ENCODE peak calls at places on chromosomes 1 and 21, in ten cellular contexts. One of them, this sample, is unnamed.

GRCh38 chr21:15894596-15894995 is 164.8 kb downstream of the USP25 start:
- DNase-seq in astrocyte of the spinal cord: peak; percentile 62
- DNase-seq in lung: no peak
- DNase-seq in posterior vena cava: no peak
- DNase-seq in activated CD4-positive, alpha-beta T cell treated with anti-CD3 and anti-CD28 coated beads for 48 hours: no peak
- DNase-seq in Daoy: no peak
- DNase-seq in HTR-8/SVneo: no peak
- DNase-seq in GM20000: no peak
- DNase-seq in kidney tubule cell: peak; percentile 38
- DNase-seq in pulmonary artery endothelial cell: no peak
- DNase-seq in this sample: no peak

GRCh38 chr1:229596961-229597699 is 28.8 kb downstream of the TAF5L start:
- DNase-seq in lung: no peak
- DNase-seq in kidney tubule cell: no peak
- DNase-seq in posterior vena cava: peak; percentile 88
- DNase-seq in HTR-8/SVneo: no peak
- DNase-seq in pulmonary artery endothelial cell: no peak
- DNase-seq in Daoy: no peak
- DNase-seq in activated CD4-positive, alpha-beta T cell treated with anti-CD3 and anti-CD28 coated beads for 48 hours: no peak
- DNase-seq in GM20000: no peak
- DNase-seq in astrocyte of the spinal cord: peak; percentile 75
- DNase-seq in this sample: no peak

GRCh38 chr1:2229921-2230700 is 2.0 kb downstream of the SKI start:
- DNase-seq in posterior vena cava: no peak
- DNase-seq in GM20000: no peak
- DNase-seq in astrocyte of the spinal cord: no peak
- DNase-seq in pulmonary artery endothelial cell: no peak
- DNase-seq in HTR-8/SVneo: no peak
- DNase-seq in activated CD4-positive, alpha-beta T cell treated with anti-CD3 and anti-CD28 coated beads for 48 hours: peak; percentile 40
- DNase-seq in Daoy: peak; percentile 61
- DNase-seq in kidney tubule cell: peak; percentile 49
- DNase-seq in lung: no peak
- DNase-seq in this sample: no peak

GRCh38 chr1:81703352-81703735 is 97.4 kb upstream of the ADGRL2 start:
- DNase-seq in Daoy: peak; percentile 76
- DNase-seq in GM20000: no peak
- DNase-seq in activated CD4-positive, alpha-beta T cell treated with anti-CD3 and anti-CD28 coated beads for 48 hours: no peak
- DNase-seq in posterior vena cava: no peak
- DNase-seq in pulmonary artery endothelial cell: peak; percentile 68
- DNase-seq in kidney tubule cell: peak; percentile 49
- DNase-seq in lung: no peak
- DNase-seq in astrocyte of the spinal cord: peak; percentile 73
- DNase-seq in HTR-8/SVneo: no peak
- DNase-seq in this sample: no peak

GRCh38 chr1:89429062-89429461 is 65.2 kb downstream of the GBP6 start:
- DNase-seq in pulmonary artery endothelial cell: no peak
- DNase-seq in astrocyte of the spinal cord: no peak
- DNase-seq in lung: no peak
- DNase-seq in kidney tubule cell: no peak
- DNase-seq in HTR-8/SVneo: no peak
- DNase-seq in Daoy: no peak
- DNase-seq in GM20000: no peak
- DNase-seq in activated CD4-positive, alpha-beta T cell treated with anti-CD3 and anti-CD28 coated beads for 48 hours: no peak
- DNase-seq in posterior vena cava: no peak
- DNase-seq in this sample: no peak

GRCh38 chr1:111990878-111991760 is 1.7 kb upstream of the KCND3 start:
- DNase-seq in kidney tubule cell: peak; percentile 62
- DNase-seq in HTR-8/SVneo: peak; percentile 40
- DNase-seq in pulmonary artery endothelial cell: no peak
- DNase-seq in lung: peak; percentile 85
- DNase-seq in Daoy: peak; percentile 83
- DNase-seq in activated CD4-positive, alpha-beta T cell treated with anti-CD3 and anti-CD28 coated beads for 48 hours: peak; percentile 11
- DNase-seq in posterior vena cava: peak; percentile 91
- DNase-seq in GM20000: no peak
- DNase-seq in astrocyte of the spinal cord: no peak
- DNase-seq in this sample: peak; percentile 75

GRCh38 chr21:27561116-27561515 is 594.2 kb upstream of the ADAMTS5 start:
- DNase-seq in activated CD4-positive, alpha-beta T cell treated with anti-CD3 and anti-CD28 coated beads for 48 hours: no peak
- DNase-seq in kidney tubule cell: no peak
- DNase-seq in GM20000: no peak
- DNase-seq in astrocyte of the spinal cord: no peak
- DNase-seq in pulmonary artery endothelial cell: no peak
- DNase-seq in Daoy: no peak
- DNase-seq in lung: peak; percentile 41
- DNase-seq in posterior vena cava: peak; percentile 68
- DNase-seq in HTR-8/SVneo: no peak
- DNase-seq in this sample: no peak

GRCh38 chr21:34736116-34736870 is 67.5 kb downstream of the CLIC6 start:
- DNase-seq in pulmonary artery endothelial cell: no peak
- DNase-seq in lung: no peak
- DNase-seq in HTR-8/SVneo: peak; percentile 27
- DNase-seq in astrocyte of the spinal cord: no peak
- DNase-seq in Daoy: no peak
- DNase-seq in kidney tubule cell: no peak
- DNase-seq in activated CD4-positive, alpha-beta T cell treated with anti-CD3 and anti-CD28 coated beads for 48 hours: no peak
- DNase-seq in posterior vena cava: no peak
- DNase-seq in GM20000: no peak
- DNase-seq in this sample: no peak

GRCh38 chr1:58628987-58629598 is 52.0 kb upstream of the TACSTD2 start:
- DNase-seq in HTR-8/SVneo: peak; percentile 12
- DNase-seq in astrocyte of the spinal cord: peak; percentile 19
- DNase-seq in posterior vena cava: no peak
- DNase-seq in Daoy: peak; percentile 22
- DNase-seq in pulmonary artery endothelial cell: no peak
- DNase-seq in lung: no peak
- DNase-seq in kidney tubule cell: peak; percentile 67
- DNase-seq in GM20000: no peak
- DNase-seq in activated CD4-positive, alpha-beta T cell treated with anti-CD3 and anti-CD28 coated beads for 48 hours: no peak
- DNase-seq in this sample: no peak

GRCh38 chr1:59985901-59986735 is 59.5 kb upstream of the CYP2J2 start:
- DNase-seq in HTR-8/SVneo: no peak
- DNase-seq in Daoy: peak; percentile 33
- DNase-seq in activated CD4-positive, alpha-beta T cell treated with anti-CD3 and anti-CD28 coated beads for 48 hours: no peak
- DNase-seq in GM20000: no peak
- DNase-seq in astrocyte of the spinal cord: peak; percentile 61
- DNase-seq in lung: no peak
- DNase-seq in pulmonary artery endothelial cell: no peak
- DNase-seq in posterior vena cava: no peak
- DNase-seq in kidney tubule cell: no peak
- DNase-seq in this sample: no peak

GRCh38 chr1:162943627-162944026 is 82.7 kb upstream of the CCDC190 start:
- DNase-seq in HTR-8/SVneo: no peak
- DNase-seq in posterior vena cava: no peak
- DNase-seq in kidney tubule cell: no peak
- DNase-seq in astrocyte of the spinal cord: peak; percentile 83
- DNase-seq in activated CD4-positive, alpha-beta T cell treated with anti-CD3 and anti-CD28 coated beads for 48 hours: no peak
- DNase-seq in pulmonary artery endothelial cell: no peak
- DNase-seq in Daoy: peak; percentile 7
- DNase-seq in lung: no peak
- DNase-seq in GM20000: no peak
- DNase-seq in this sample: no peak

GRCh38 chr1:154155282-154155681 is 409 bp upstream of the NUP210L start:
- DNase-seq in posterior vena cava: no peak
- DNase-seq in astrocyte of the spinal cord: peak; percentile 34
- DNase-seq in activated CD4-positive, alpha-beta T cell treated with anti-CD3 and anti-CD28 coated beads for 48 hours: no peak
- DNase-seq in lung: peak; percentile 51
- DNase-seq in pulmonary artery endothelial cell: peak; percentile 80
- DNase-seq in kidney tubule cell: no peak
- DNase-seq in Daoy: peak; percentile 6
- DNase-seq in GM20000: no peak
- DNase-seq in HTR-8/SVneo: no peak
- DNase-seq in this sample: no peak

GRCh38 chr1:9892563-9893528 is 17.2 kb downstream of the CTNNBIP1 start:
- DNase-seq in GM20000: no peak
- DNase-seq in Daoy: peak; percentile 90
- DNase-seq in kidney tubule cell: peak; percentile 91
- DNase-seq in HTR-8/SVneo: peak; percentile 23
- DNase-seq in lung: peak; percentile 39
- DNase-seq in activated CD4-positive, alpha-beta T cell treated with anti-CD3 and anti-CD28 coated beads for 48 hours: no peak
- DNase-seq in posterior vena cava: peak; percentile 32
- DNase-seq in pulmonary artery endothelial cell: no peak
- DNase-seq in astrocyte of the spinal cord: peak; percentile 84
- DNase-seq in this sample: no peak

GRCh38 chr1:95375201-95375600 is 141.2 kb downstream of the RWDD3 start:
- DNase-seq in Daoy: no peak
- DNase-seq in GM20000: no peak
- DNase-seq in posterior vena cava: no peak
- DNase-seq in HTR-8/SVneo: no peak
- DNase-seq in kidney tubule cell: no peak
- DNase-seq in lung: no peak
- DNase-seq in astrocyte of the spinal cord: no peak
- DNase-seq in pulmonary artery endothelial cell: no peak
- DNase-seq in activated CD4-positive, alpha-beta T cell treated with anti-CD3 and anti-CD28 coated beads for 48 hours: no peak
- DNase-seq in this sample: no peak

GRCh38 chr1:9100471-9101043 is 28.3 kb downstream of the GPR157 start:
- DNase-seq in GM20000: no peak
- DNase-seq in HTR-8/SVneo: no peak
- DNase-seq in lung: no peak
- DNase-seq in activated CD4-positive, alpha-beta T cell treated with anti-CD3 and anti-CD28 coated beads for 48 hours: no peak
- DNase-seq in Daoy: peak; percentile 33
- DNase-seq in kidney tubule cell: peak; percentile 57
- DNase-seq in posterior vena cava: no peak
- DNase-seq in pulmonary artery endothelial cell: no peak
- DNase-seq in astrocyte of the spinal cord: peak; percentile 50
- DNase-seq in this sample: no peak

GRCh38 chr1:157390646-157391045 is 161.7 kb downstream of the FCRL5 start:
- DNase-seq in pulmonary artery endothelial cell: peak; percentile 83
- DNase-seq in lung: no peak
- DNase-seq in kidney tubule cell: peak; percentile 88
- DNase-seq in HTR-8/SVneo: peak; percentile 62
- DNase-seq in activated CD4-positive, alpha-beta T cell treated with anti-CD3 and anti-CD28 coated beads for 48 hours: no peak
- DNase-seq in posterior vena cava: no peak
- DNase-seq in GM20000: no peak
- DNase-seq in astrocyte of the spinal cord: peak; percentile 61
- DNase-seq in Daoy: peak; percentile 81
- DNase-seq in this sample: no peak

GRCh38 chr1:32925360-32926142 is 24.4 kb upstream of the TMEM54 start:
- DNase-seq in activated CD4-positive, alpha-beta T cell treated with anti-CD3 and anti-CD28 coated beads for 48 hours: peak; percentile 34
- DNase-seq in kidney tubule cell: peak; percentile 50
- DNase-seq in astrocyte of the spinal cord: peak; percentile 22
- DNase-seq in lung: peak; percentile 40
- DNase-seq in GM20000: no peak
- DNase-seq in posterior vena cava: no peak
- DNase-seq in pulmonary artery endothelial cell: no peak
- DNase-seq in HTR-8/SVneo: no peak
- DNase-seq in Daoy: no peak
- DNase-seq in this sample: peak; percentile 53

GRCh38 chr1:163730366-163730765 is 408.6 kb downstream of the NUF2 start:
- DNase-seq in lung: no peak
- DNase-seq in posterior vena cava: no peak
- DNase-seq in kidney tubule cell: no peak
- DNase-seq in pulmonary artery endothelial cell: no peak
- DNase-seq in Daoy: no peak
- DNase-seq in GM20000: no peak
- DNase-seq in astrocyte of the spinal cord: peak; percentile 22
- DNase-seq in HTR-8/SVneo: no peak
- DNase-seq in activated CD4-positive, alpha-beta T cell treated with anti-CD3 and anti-CD28 coated beads for 48 hours: no peak
- DNase-seq in this sample: no peak

GRCh38 chr1:174990382-174990999 is 9.3 kb upstream of the CACYBP start:
- DNase-seq in Daoy: peak; percentile 79
- DNase-seq in posterior vena cava: no peak
- DNase-seq in lung: no peak
- DNase-seq in kidney tubule cell: peak; percentile 55
- DNase-seq in pulmonary artery endothelial cell: no peak
- DNase-seq in astrocyte of the spinal cord: peak; percentile 33
- DNase-seq in GM20000: no peak
- DNase-seq in HTR-8/SVneo: no peak
- DNase-seq in activated CD4-positive, alpha-beta T cell treated with anti-CD3 and anti-CD28 coated beads for 48 hours: no peak
- DNase-seq in this sample: no peak

GRCh38 chr1:184664042-184664659 is 90.5 kb downstream of the EDEM3 start:
- DNase-seq in Daoy: peak; percentile 71
- DNase-seq in pulmonary artery endothelial cell: peak; percentile 10
- DNase-seq in astrocyte of the spinal cord: peak; percentile 64
- DNase-seq in lung: peak; percentile 66
- DNase-seq in kidney tubule cell: peak; percentile 54
- DNase-seq in activated CD4-positive, alpha-beta T cell treated with anti-CD3 and anti-CD28 coated beads for 48 hours: peak; percentile 69
- DNase-seq in HTR-8/SVneo: peak; percentile 61
- DNase-seq in GM20000: peak; percentile 73
- DNase-seq in posterior vena cava: peak; percentile 93
- DNase-seq in this sample: peak; percentile 90

GRCh38 chr1:80673935-80674597 is 1126.7 kb upstream of the ADGRL2 start:
- DNase-seq in astrocyte of the spinal cord: no peak
- DNase-seq in Daoy: no peak
- DNase-seq in kidney tubule cell: no peak
- DNase-seq in GM20000: no peak
- DNase-seq in activated CD4-positive, alpha-beta T cell treated with anti-CD3 and anti-CD28 coated beads for 48 hours: no peak
- DNase-seq in posterior vena cava: no peak
- DNase-seq in lung: no peak
- DNase-seq in pulmonary artery endothelial cell: no peak
- DNase-seq in HTR-8/SVneo: no peak
- DNase-seq in this sample: no peak

GRCh38 chr1:114155756-114156155 is 2.1 kb upstream of the SYT6 start:
- DNase-seq in GM20000: no peak
- DNase-seq in Daoy: no peak
- DNase-seq in activated CD4-positive, alpha-beta T cell treated with anti-CD3 and anti-CD28 coated beads for 48 hours: no peak
- DNase-seq in posterior vena cava: no peak
- DNase-seq in lung: no peak
- DNase-seq in pulmonary artery endothelial cell: no peak
- DNase-seq in kidney tubule cell: no peak
- DNase-seq in HTR-8/SVneo: no peak
- DNase-seq in astrocyte of the spinal cord: no peak
- DNase-seq in this sample: no peak

GRCh38 chr1:181149326-181150000 is 61.0 kb downstream of the IER5 start:
- DNase-seq in Daoy: no peak
- DNase-seq in GM20000: peak; percentile 51
- DNase-seq in posterior vena cava: no peak
- DNase-seq in lung: no peak
- DNase-seq in activated CD4-positive, alpha-beta T cell treated with anti-CD3 and anti-CD28 coated beads for 48 hours: peak; percentile 74
- DNase-seq in pulmonary artery endothelial cell: no peak
- DNase-seq in astrocyte of the spinal cord: no peak
- DNase-seq in HTR-8/SVneo: no peak
- DNase-seq in kidney tubule cell: no peak
- DNase-seq in this sample: no peak